ENCODE peak calls at places on chromosomes 16 and 17, in five cellular contexts. One of them, this sample, is unnamed.
A peak's percentile ranks its signal among the peaks of the same experiment; 100 is the strongest.

GRCh38 chr16:80592273-80592672 is 51.5 kb downstream of the DYNLRB2 start:
- DNase-seq in CD8-positive, alpha-beta memory T cell: no peak
- DNase-seq in ovary: no peak
- DNase-seq in AG04449: no peak
- DNase-seq in aorta: no peak
- DNase-seq in this sample: no peak

GRCh38 chr16:77721752-77722314 is 481 bp upstream of the NUDT7 start:
- DNase-seq in CD8-positive, alpha-beta memory T cell: no peak
- DNase-seq in ovary: no peak
- DNase-seq in AG04449: no peak
- DNase-seq in aorta: no peak
- DNase-seq in this sample: no peak

GRCh38 chr16:64489449-64489848 is 632.4 kb downstream of the CDH11 start:
- DNase-seq in CD8-positive, alpha-beta memory T cell: no peak
- DNase-seq in ovary: no peak
- DNase-seq in AG04449: no peak
- DNase-seq in aorta: no peak
- DNase-seq in this sample: no peak

GRCh38 chr17:5097101-5097834 is 14.4 kb downstream of the ZNF232 start:
- DNase-seq in CD8-positive, alpha-beta memory T cell: peak; percentile 48
- DNase-seq in ovary: peak; percentile 61
- DNase-seq in AG04449: no peak
- DNase-seq in aorta: peak; percentile 60
- DNase-seq in this sample: peak; percentile 56

GRCh38 chr17:38660097-38661026 is 14.4 kb downstream of the EPOP start:
- DNase-seq in CD8-positive, alpha-beta memory T cell: no peak
- DNase-seq in ovary: no peak
- DNase-seq in AG04449: no peak
- DNase-seq in aorta: peak; percentile 52
- DNase-seq in this sample: no peak

GRCh38 chr16:48420437-48420836 is 35.2 kb upstream of the SIAH1 start:
- DNase-seq in CD8-positive, alpha-beta memory T cell: no peak
- DNase-seq in ovary: no peak
- DNase-seq in AG04449: no peak
- DNase-seq in aorta: no peak
- DNase-seq in this sample: no peak

GRCh38 chr16:19645557-19645981 is 72.5 kb downstream of the KNOP1 start:
- DNase-seq in CD8-positive, alpha-beta memory T cell: no peak
- DNase-seq in ovary: peak; percentile 78
- DNase-seq in AG04449: no peak
- DNase-seq in aorta: no peak
- DNase-seq in this sample: no peak

GRCh38 chr16:50428116-50428515 is 59.3 kb upstream of the BRD7 start:
- DNase-seq in CD8-positive, alpha-beta memory T cell: no peak
- DNase-seq in ovary: no peak
- DNase-seq in AG04449: no peak
- DNase-seq in aorta: no peak
- DNase-seq in this sample: no peak

GRCh38 chr17:78885956-78886355 is 17.0 kb downstream of the CEP295NL start:
- DNase-seq in CD8-positive, alpha-beta memory T cell: no peak
- DNase-seq in ovary: no peak
- DNase-seq in AG04449: no peak
- DNase-seq in aorta: no peak
- DNase-seq in this sample: no peak

GRCh38 chr16:1960665-1961630 is 1.6 kb downstream of the NDUFB10 start:
- DNase-seq in CD8-positive, alpha-beta memory T cell: no peak
- DNase-seq in ovary: no peak
- DNase-seq in AG04449: no peak
- DNase-seq in aorta: no peak
- DNase-seq in this sample: no peak

GRCh38 chr17:14201595-14201994 is 35.1 kb downstream of the CDRT15 start:
- DNase-seq in CD8-positive, alpha-beta memory T cell: peak; percentile 83
- DNase-seq in ovary: no peak
- DNase-seq in AG04449: no peak
- DNase-seq in aorta: peak; percentile 54
- DNase-seq in this sample: no peak

GRCh38 chr16:23803591-23804123 is 32.1 kb upstream of the PRKCB start:
- DNase-seq in CD8-positive, alpha-beta memory T cell: peak; percentile 60
- DNase-seq in ovary: no peak
- DNase-seq in AG04449: no peak
- DNase-seq in aorta: peak; percentile 59
- DNase-seq in this sample: peak; percentile 26

GRCh38 chr17:13647551-13647950 is 45.8 kb upstream of the HS3ST3A1 start:
- DNase-seq in CD8-positive, alpha-beta memory T cell: no peak
- DNase-seq in ovary: no peak
- DNase-seq in AG04449: no peak
- DNase-seq in aorta: no peak
- DNase-seq in this sample: no peak

GRCh38 chr17:58432806-58433573 is 15.7 kb upstream of the RNF43 start:
- DNase-seq in CD8-positive, alpha-beta memory T cell: no peak
- DNase-seq in ovary: no peak
- DNase-seq in AG04449: no peak
- DNase-seq in aorta: no peak
- DNase-seq in this sample: no peak

GRCh38 chr17:80766290-80766689 is 221.7 kb downstream of the RPTOR start:
- DNase-seq in CD8-positive, alpha-beta memory T cell: no peak
- DNase-seq in ovary: no peak
- DNase-seq in AG04449: no peak
- DNase-seq in aorta: no peak
- DNase-seq in this sample: no peak

GRCh38 chr17:48026503-48027321 is 10.9 kb downstream of the COPZ2 start:
- DNase-seq in CD8-positive, alpha-beta memory T cell: peak; percentile 62
- DNase-seq in ovary: peak; percentile 85
- DNase-seq in AG04449: peak; percentile 53
- DNase-seq in aorta: peak; percentile 93
- DNase-seq in this sample: peak; percentile 87

GRCh38 chr16:84893849-84894599 is 74.2 kb downstream of the CRISPLD2 start:
- DNase-seq in CD8-positive, alpha-beta memory T cell: no peak
- DNase-seq in ovary: no peak
- DNase-seq in AG04449: no peak
- DNase-seq in aorta: no peak
- DNase-seq in this sample: no peak

GRCh38 chr16:86099326-86099725 is 200.4 kb downstream of the IRF8 start:
- DNase-seq in CD8-positive, alpha-beta memory T cell: no peak
- DNase-seq in ovary: no peak
- DNase-seq in AG04449: no peak
- DNase-seq in aorta: no peak
- DNase-seq in this sample: no peak

GRCh38 chr16:23877107-23878070 is 41.6 kb downstream of the PRKCB start:
- DNase-seq in CD8-positive, alpha-beta memory T cell: peak; percentile 28
- DNase-seq in ovary: no peak
- DNase-seq in AG04449: no peak
- DNase-seq in aorta: no peak
- DNase-seq in this sample: no peak

GRCh38 chr16:14070877-14071575 is at the start of gene MRTFB:
- DNase-seq in CD8-positive, alpha-beta memory T cell: peak; percentile 82
- DNase-seq in ovary: peak; percentile 77
- DNase-seq in AG04449: no peak
- DNase-seq in aorta: peak; percentile 84
- DNase-seq in this sample: peak; percentile 85

GRCh38 chr17:41773731-41774193 is 12.7 kb downstream of the JUP start:
- DNase-seq in CD8-positive, alpha-beta memory T cell: no peak
- DNase-seq in ovary: no peak
- DNase-seq in AG04449: no peak
- DNase-seq in aorta: no peak
- DNase-seq in this sample: no peak

GRCh38 chr16:80198265-80198994 is 342.4 kb upstream of the DYNLRB2 start:
- DNase-seq in CD8-positive, alpha-beta memory T cell: no peak
- DNase-seq in ovary: no peak
- DNase-seq in AG04449: no peak
- DNase-seq in aorta: no peak
- DNase-seq in this sample: no peak

GRCh38 chr17:51508048-51508447 is 247.7 kb downstream of the UTP18 start:
- DNase-seq in CD8-positive, alpha-beta memory T cell: no peak
- DNase-seq in ovary: no peak
- DNase-seq in AG04449: no peak
- DNase-seq in aorta: no peak
- DNase-seq in this sample: no peak

GRCh38 chr17:10316986-10317834 is 55.6 kb downstream of the MYH13 start:
- DNase-seq in CD8-positive, alpha-beta memory T cell: no peak
- DNase-seq in ovary: peak; percentile 17
- DNase-seq in AG04449: no peak
- DNase-seq in aorta: peak; percentile 80
- DNase-seq in this sample: no peak

DNA sequence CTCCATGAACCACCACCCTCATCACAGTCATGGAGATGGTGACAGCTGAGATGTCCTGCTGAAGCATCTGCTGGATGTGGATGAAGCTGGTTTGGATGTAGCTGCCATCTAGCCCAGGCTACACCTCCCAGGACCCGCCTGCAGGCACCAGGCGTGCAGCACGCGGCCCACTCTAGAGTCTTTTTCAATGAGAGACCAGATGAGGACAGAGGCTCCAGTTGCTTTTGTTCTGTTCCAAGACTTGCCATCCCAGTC is 102.1 kb downstream of the ZNF778 start:
- DNase-seq in CD8-positive, alpha-beta memory T cell: no peak
- DNase-seq in ovary: no peak
- DNase-seq in AG04449: no peak
- DNase-seq in aorta: no peak
- DNase-seq in this sample: no peak
- H3K4me3 ChIP-seq in CD8-positive, alpha-beta memory T cell: no peak overlapping the region
- H3K4me3 ChIP-seq in ovary: no peak overlapping the region
- H3K4me3 ChIP-seq in AG04449: peak overlapping the region; percentile 31
- H3K4me3 ChIP-seq in aorta: no peak overlapping the region
- H3K4me3 ChIP-seq in this sample: no peak overlapping the region

GRCh38 chr17:29136998-29137730 is 43.0 kb downstream of the MYO18A start:
- DNase-seq in CD8-positive, alpha-beta memory T cell: no peak
- DNase-seq in ovary: no peak
- DNase-seq in AG04449: no peak
- DNase-seq in aorta: no peak
- DNase-seq in this sample: no peak

GRCh38 chr17:29129731-29130130 is 50.5 kb downstream of the MYO18A start:
- DNase-seq in CD8-positive, alpha-beta memory T cell: no peak
- DNase-seq in ovary: no peak
- DNase-seq in AG04449: no peak
- DNase-seq in aorta: no peak
- DNase-seq in this sample: no peak

GRCh38 chr17:29131814-29132682 is 48.1 kb downstream of the MYO18A start:
- DNase-seq in CD8-positive, alpha-beta memory T cell: no peak
- DNase-seq in ovary: no peak
- DNase-seq in AG04449: no peak
- DNase-seq in aorta: peak; percentile 80
- DNase-seq in this sample: no peak

GRCh38 chr17:29135464-29135863 is 44.7 kb downstream of the MYO18A start:
- DNase-seq in CD8-positive, alpha-beta memory T cell: no peak
- DNase-seq in ovary: no peak
- DNase-seq in AG04449: no peak
- DNase-seq in aorta: no peak
- DNase-seq in this sample: no peak

DNA sequence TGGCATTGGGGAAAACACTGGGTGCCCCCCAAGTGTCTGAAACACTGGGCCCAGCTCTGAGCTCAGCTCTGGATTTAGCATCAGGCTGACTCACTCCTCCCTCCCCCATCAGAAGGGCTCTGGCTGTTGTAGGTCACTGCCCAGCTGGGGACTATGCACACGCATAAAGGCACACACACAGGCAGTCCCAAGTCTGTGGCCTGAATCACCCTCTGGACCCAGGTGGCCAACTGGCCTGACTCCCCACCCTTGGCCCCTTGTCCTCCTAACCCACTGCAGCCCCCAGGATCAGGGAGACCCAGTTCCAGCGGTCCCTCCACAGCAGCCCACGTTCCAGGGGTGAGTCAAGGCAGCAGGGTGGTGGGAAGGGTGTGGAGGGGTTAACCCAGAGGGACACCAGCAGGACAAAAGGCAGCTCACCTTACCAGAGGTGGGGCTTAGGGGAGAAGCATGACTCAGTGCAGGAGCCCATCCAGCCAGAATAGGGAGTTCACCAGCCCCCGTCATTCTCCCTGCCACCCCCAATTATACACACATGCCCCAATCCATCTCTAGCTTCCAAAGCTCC is 47.0 kb downstream of the MYO18A start:
- DNase-seq in CD8-positive, alpha-beta memory T cell: no peak
- DNase-seq in ovary: no peak
- DNase-seq in AG04449: no peak
- DNase-seq in aorta: peak; percentile 73
- DNase-seq in this sample: no peak
- H3K4me3 ChIP-seq in CD8-positive, alpha-beta memory T cell: no peak overlapping the region
- H3K4me3 ChIP-seq in ovary: no peak overlapping the region
- H3K4me3 ChIP-seq in AG04449: no peak overlapping the region
- H3K4me3 ChIP-seq in aorta: no peak overlapping the region
- H3K4me3 ChIP-seq in this sample: no peak overlapping the region

GRCh38 chr17:82838386-82839063 is 1.3 kb downstream of the ZNF750 start:
- DNase-seq in CD8-positive, alpha-beta memory T cell: no peak
- DNase-seq in ovary: no peak
- DNase-seq in AG04449: no peak
- DNase-seq in aorta: no peak
- DNase-seq in this sample: no peak
- H3K4me3 ChIP-seq in CD8-positive, alpha-beta memory T cell: no peak overlapping the region
- H3K4me3 ChIP-seq in ovary: no peak overlapping the region
- H3K4me3 ChIP-seq in AG04449: no peak overlapping the region
- H3K4me3 ChIP-seq in aorta: no peak overlapping the region
- H3K4me3 ChIP-seq in this sample: no peak overlapping the region

GRCh38 chr17:74839955-74840354 is 19.7 kb downstream of the GRIN2C start:
- DNase-seq in CD8-positive, alpha-beta memory T cell: no peak
- DNase-seq in ovary: no peak
- DNase-seq in AG04449: no peak
- DNase-seq in aorta: no peak
- DNase-seq in this sample: no peak

GRCh38 chr17:74833501-74834361 is 26.0 kb downstream of the GRIN2C start:
- DNase-seq in CD8-positive, alpha-beta memory T cell: no peak
- DNase-seq in ovary: no peak
- DNase-seq in AG04449: peak; percentile 9
- DNase-seq in aorta: peak; percentile 79
- DNase-seq in this sample: no peak

GRCh38 chr17:74838275-74838674 is 21.4 kb downstream of the GRIN2C start:
- DNase-seq in CD8-positive, alpha-beta memory T cell: no peak
- DNase-seq in ovary: no peak
- DNase-seq in AG04449: no peak
- DNase-seq in aorta: peak; percentile 40
- DNase-seq in this sample: no peak

GRCh38 chr17:74836691-74837467 is 22.8 kb downstream of the GRIN2C start:
- DNase-seq in CD8-positive, alpha-beta memory T cell: no peak
- DNase-seq in ovary: no peak
- DNase-seq in AG04449: no peak
- DNase-seq in aorta: no peak
- DNase-seq in this sample: no peak

DNA sequence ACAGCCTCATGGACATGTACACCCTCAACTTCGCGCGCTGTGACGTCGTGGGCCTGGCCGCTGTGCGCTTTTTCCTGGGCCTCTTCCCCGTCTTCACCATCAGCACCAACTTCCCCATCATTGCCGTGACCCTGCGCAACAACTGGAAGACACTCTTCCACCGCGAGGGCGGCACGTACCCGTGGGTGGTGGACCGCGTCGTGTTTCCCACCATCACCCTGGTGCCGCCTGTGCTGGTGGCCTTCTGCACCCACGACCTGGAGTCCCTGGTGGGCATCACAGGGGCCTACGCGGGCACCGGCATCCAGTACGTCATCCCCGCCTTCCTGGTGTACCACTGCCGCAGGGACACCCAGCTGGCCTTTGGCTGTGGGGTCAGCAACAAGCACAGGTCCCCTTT is 23.5 kb downstream of the GRIN2C start:
- DNase-seq in CD8-positive, alpha-beta memory T cell: no peak
- DNase-seq in ovary: no peak
- DNase-seq in AG04449: no peak
- DNase-seq in aorta: peak; percentile 35
- DNase-seq in this sample: no peak
- H3K4me3 ChIP-seq in CD8-positive, alpha-beta memory T cell: no peak overlapping the region
- H3K4me3 ChIP-seq in ovary: no peak overlapping the region
- H3K4me3 ChIP-seq in AG04449: no peak overlapping the region
- H3K4me3 ChIP-seq in aorta: no peak overlapping the region
- H3K4me3 ChIP-seq in this sample: no peak overlapping the region

GRCh38 chr17:68196394-68197090 is 51.3 kb upstream of the AMZ2 start:
- DNase-seq in CD8-positive, alpha-beta memory T cell: no peak
- DNase-seq in ovary: no peak
- DNase-seq in AG04449: no peak
- DNase-seq in aorta: no peak
- DNase-seq in this sample: no peak
- H3K4me3 ChIP-seq in CD8-positive, alpha-beta memory T cell: peak overlapping the region; percentile 56
- H3K4me3 ChIP-seq in ovary: peak overlapping the region; percentile 17
- H3K4me3 ChIP-seq in AG04449: no peak overlapping the region
- H3K4me3 ChIP-seq in aorta: no peak overlapping the region
- H3K4me3 ChIP-seq in this sample: no peak overlapping the region